ENCODE peak calls at places on chromosomes 7 and 10, in six cellular contexts. R is HCEC 1CT; Y is neuronal stem cell; P is heart left ventricle; H is heart right ventricle; Q is stimulated activated naive CD4-positive, alpha-beta T cell. F is an unnamed sample.

GRCh38 chr10:85612378-85612775 is 754.2 kb downstream of the GRID1 start:
- DNase-seq in P (no peak), R (no peak), Y (no peak), H (no peak), Q (peak; percentile 7), F (no peak)

GRCh38 chr7:139936760-139937310 is 107.8 kb downstream of the TBXAS1 start:
- DNase-seq in Y (no peak), R (peak; percentile 85), Q (no peak), H (no peak), P (no peak), F (peak; percentile 59)

GRCh38 chr7:101754432-101755159 is 62.8 kb upstream of the CUX1 start:
- DNase-seq in Y (no peak), H (no peak), R (peak; percentile 15), P (no peak), Q (no peak), F (peak; percentile 30)

GRCh38 chr7:78587443-78588044 is 789.0 kb downstream of the PHTF2 start:
- DNase-seq in Y (no peak), H (no peak), R (peak; percentile 16), P (no peak), Q (no peak), F (peak; percentile 56)

GRCh38 chr10:96413151-96413787 is 54.5 kb upstream of the OPALIN start:
- DNase-seq in H (peak; percentile 27), Y (no peak), P (no peak), Q (no peak), R (no peak), F (no peak)

GRCh38 chr10:33377658-33378025 is 43.2 kb upstream of the NRP1 start:
- DNase-seq in R (peak; percentile 68), Q (no peak), Y (no peak), H (no peak), P (no peak), F (no peak)

GRCh38 chr7:102220929-102221850 is 65.5 kb upstream of the SH2B2 start:
- DNase-seq in R (peak; percentile 40), P (no peak), Y (no peak), H (no peak), Q (no peak), F (no peak)

GRCh38 chr10:111084346-111085255 is 7.8 kb downstream of the ADRA2A start:
- DNase-seq in Y (no peak), P (no peak), R (no peak), H (no peak), Q (no peak), F (no peak)

GRCh38 chr7:114418117-114418516 is 3.5 kb downstream of the FOXP2 start:
- DNase-seq in Q (no peak), R (no peak), Y (no peak), P (no peak), H (no peak), F (no peak)

GRCh38 chr10:71972746-71973695 is 8.8 kb downstream of the CHST3 start:
- DNase-seq in Y (no peak), H (no peak), P (no peak), Q (no peak), R (no peak), F (no peak)

GRCh38 chr7:108073305-108074070 is 56.7 kb downstream of the LAMB4 start:
- DNase-seq in Y (no peak), Q (no peak), H (no peak), P (no peak), R (peak; percentile 53), F (no peak)

GRCh38 chr10:127092916-127093315 is 103.5 kb downstream of the INSYN2A start:
- DNase-seq in P (no peak), Q (no peak), Y (no peak), H (no peak), R (no peak), F (no peak)

GRCh38 chr10:35961501-35961900 is 319.4 kb upstream of the FZD8 start:
- DNase-seq in H (no peak), Y (no peak), Q (no peak), P (no peak), R (peak; percentile 45), F (peak; percentile 23)

GRCh38 chr7:1950623-1951523 is 280.8 kb downstream of the ELFN1 start:
- DNase-seq in Y (no peak), P (peak; percentile 59), R (no peak), Q (no peak), H (peak; percentile 57), F (no peak)

GRCh38 chr10:75814071-75814470 is 382.6 kb downstream of the LRMDA start:
- DNase-seq in H (no peak), Q (no peak), P (no peak), R (no peak), Y (no peak), F (no peak)

GRCh38 chr7:105219771-105220160 is 169.0 kb downstream of the SRPK2 start:
- DNase-seq in H (no peak), R (peak; percentile 78), Q (no peak), P (no peak), Y (no peak), F (peak; percentile 54)

GRCh38 chr7:421056-421991 is 98.3 kb downstream of the PDGFA start:
- DNase-seq in H (no peak), Q (peak; percentile 11), R (no peak), Y (no peak), P (peak; percentile 11), F (no peak)

GRCh38 chr7:44144968-44145418 is 3.9 kb upstream of the MYL7 start:
- DNase-seq in H (no peak), R (no peak), Q (no peak), Y (no peak), P (no peak), F (no peak)

GRCh38 chr7:75642810-75643486 is 95.8 kb downstream of the HIP1 start:
- DNase-seq in H (peak; percentile 21), P (no peak), R (peak; percentile 47), Y (no peak), Q (peak; percentile 56), F (peak; percentile 55)

GRCh38 chr7:17774248-17774647 is 166.0 kb downstream of the SNX13 start:
- DNase-seq in Q (no peak), P (peak; percentile 34), Y (no peak), R (peak; percentile 93), H (no peak), F (peak; percentile 83)

GRCh38 chr7:28102778-28103177 is 77.8 kb downstream of the JAZF1 start:
- DNase-seq in Y (no peak), P (peak; percentile 75), H (no peak), R (peak; percentile 89), Q (no peak), F (peak; percentile 37)

GRCh38 chr10:13376771-13377170 is 28.7 kb upstream of the SEPHS1 start:
- DNase-seq in P (no peak), Q (no peak), R (no peak), Y (no peak), H (no peak), F (no peak)

GRCh38 chr7:27110163-27110976 is 7.9 kb upstream of the HOXA2 start:
- DNase-seq in Q (no peak), P (no peak), Y (no peak), R (peak; percentile 27), H (no peak), F (no peak)

GRCh38 chr7:143245123-143245522 is 18.1 kb upstream of the GSTK1 start:
- DNase-seq in Q (no peak), Y (no peak), H (no peak), R (peak; percentile 73), P (no peak), F (peak; percentile 41)

GRCh38 chr10:18594574-18595156 is 56.7 kb downstream of the NSUN6 start:
- DNase-seq in H (no peak), Q (no peak), P (peak; percentile 31), R (peak; percentile 9), Y (no peak), F (peak; percentile 14)

GRCh38 chr7:30276203-30276900 is 8.0 kb upstream of the ZNRF2 start:
- DNase-seq in R (peak; percentile 52), H (no peak), Y (peak; percentile 39), Q (peak; percentile 22), P (no peak), F (peak; percentile 58)

GRCh38 chr10:112362833-112363232 is 11.1 kb upstream of the ACSL5 start:
- DNase-seq in P (peak; percentile 78), R (peak; percentile 23), Q (no peak), H (peak; percentile 60), Y (no peak), F (no peak)

GRCh38 chr10:80464557-80465466 is 10.7 kb downstream of the TSPAN14 start:
- DNase-seq in P (peak; percentile 52), R (no peak), H (peak; percentile 35), Q (no peak), Y (peak; percentile 84), F (no peak)

GRCh38 chr10:44384601-44385422 is at the start of gene CXCL12:
- DNase-seq in H (peak; percentile 73), Q (no peak), P (peak; percentile 55), Y (no peak), R (no peak), F (no peak)

GRCh38 chr7:8436965-8437364 is 3.6 kb downstream of the NXPH1 start:
- DNase-seq in H (no peak), Y (peak; percentile 66), R (no peak), P (no peak), Q (no peak), F (peak; percentile 13)

F was measured in RKO.